ENCODE peak calls at places on chromosomes 11 and 22, in eight cellular contexts. U is WERI-Rb-1, R is pulmonary artery endothelial cell, D is left cardiac atrium, A is AG09309, Y is B cell, L is posterior cingulate gyrus, Q is retinal pigment epithelial cell. M is an unnamed sample.

GRCh38 chr11:7251836-7252682 is at the start of gene SYT9:
- DNase-seq in Y (peak; percentile 5), Q (peak; percentile 3), L (peak; percentile 66), U (peak; percentile 53), R (no peak), A (no peak), D (peak; percentile 50), M (no peak)

GRCh38 chr11:17986007-17986710 is 26.7 kb downstream of the SERGEF start:
- DNase-seq in R (no peak), Q (peak; percentile 60), D (peak; percentile 66), A (peak; percentile 44), Y (no peak), L (peak; percentile 23), U (no peak), M (peak; percentile 24)

GRCh38 chr11:110833033-110833484 is 120.8 kb upstream of the ARHGAP20 start:
- DNase-seq in U (no peak), D (no peak), L (no peak), Q (no peak), A (peak; percentile 38), Y (no peak), R (peak; percentile 29), M (peak; percentile 74)

GRCh38 chr11:68342459-68343158 is 30.2 kb downstream of the LRP5 start:
- DNase-seq in Q (no peak), R (no peak), A (no peak), L (no peak), Y (no peak), U (no peak), D (no peak), M (no peak)

GRCh38 chr11:95977534-95978174 is 53.7 kb upstream of the MTMR2 start:
- DNase-seq in Q (no peak), A (no peak), U (no peak), Y (no peak), D (no peak), R (peak; percentile 64), L (no peak), M (peak; percentile 20)

GRCh38 chr11:56886465-56886864 is 102.2 kb upstream of the OR5AK2 start:
- DNase-seq in D (no peak), Q (no peak), U (no peak), L (no peak), R (no peak), A (no peak), Y (no peak), M (no peak)

GRCh38 chr22:38881464-38881871 is 9.5 kb upstream of the CBX6 start:
- DNase-seq in Q (no peak), Y (no peak), U (no peak), L (no peak), R (no peak), A (peak; percentile 67), D (peak; percentile 61), M (no peak)

GRCh38 chr22:45284705-45285305 is at the start of gene UPK3A:
- DNase-seq in R (no peak), D (peak; percentile 71), Q (no peak), Y (peak; percentile 89), A (no peak), U (no peak), L (peak; percentile 34), M (no peak)

GRCh38 chr11:86218125-86219081 is 26.1 kb upstream of the EED start:
- DNase-seq in L (peak; percentile 55), Q (peak; percentile 35), Y (peak; percentile 58), U (peak; percentile 73), A (peak; percentile 25), R (peak; percentile 41), D (peak; percentile 64), M (no peak)

GRCh38 chr11:72617080-72617744 is 57.0 kb downstream of the PDE2A start:
- DNase-seq in A (no peak), L (peak; percentile 69), D (no peak), Y (no peak), R (no peak), Q (no peak), U (no peak), M (no peak)

GRCh38 chr22:43164636-43165035 is 13.3 kb downstream of the TSPO start:
- DNase-seq in R (no peak), L (no peak), U (no peak), Y (no peak), A (no peak), Q (no peak), D (no peak), M (no peak)

GRCh38 chr11:125398994-125399638 is 96.9 kb downstream of the FEZ1 start:
- DNase-seq in A (no peak), Y (no peak), Q (no peak), D (no peak), L (no peak), R (no peak), U (no peak), M (no peak)

GRCh38 chr11:48193876-48194275 is 22.7 kb upstream of the OR4B1 start:
- DNase-seq in D (no peak), Q (no peak), U (no peak), A (peak; percentile 29), Y (no peak), R (no peak), L (no peak), M (peak; percentile 22)

GRCh38 chr11:14678350-14678749 is 34.7 kb downstream of the PDE3B start:
- DNase-seq in Y (no peak), Q (no peak), D (no peak), A (no peak), L (no peak), R (no peak), U (no peak), M (no peak)

GRCh38 chr11:61472282-61472681 is 36.3 kb upstream of the LRRC10B start:
- DNase-seq in D (peak; percentile 82), L (no peak), Q (no peak), Y (no peak), U (no peak), R (no peak), A (no peak), M (no peak)

GRCh38 chr22:41574847-41575381 is 14.1 kb downstream of the CSDC2 start:
- DNase-seq in A (no peak), Y (no peak), U (no peak), L (peak; percentile 37), Q (no peak), R (no peak), D (peak; percentile 87), M (no peak)

GRCh38 chr22:22976033-22976922 is 88.7 kb downstream of the IGLL5 start:
- DNase-seq in R (no peak), Q (no peak), U (no peak), D (no peak), L (no peak), Y (no peak), A (no peak), M (no peak)

GRCh38 chr11:124841765-124842700 is 23.2 kb upstream of the ROBO3 start:
- DNase-seq in U (no peak), Y (no peak), R (no peak), L (no peak), D (no peak), Q (peak; percentile 29), A (no peak), M (no peak)

GRCh38 chr11:72711141-72711540 is 36.9 kb upstream of the PDE2A start:
- DNase-seq in R (no peak), A (no peak), L (no peak), Q (no peak), Y (no peak), U (no peak), D (no peak), M (no peak)

GRCh38 chr11:128764617-128765095 is 70.8 kb downstream of the FLI1 start:
- DNase-seq in U (no peak), A (no peak), Y (no peak), R (no peak), L (peak; percentile 24), D (no peak), Q (no peak), M (no peak)

GRCh38 chr11:57901278-57901677 is 122.4 kb upstream of the OR9Q1 start:
- DNase-seq in R (no peak), Y (no peak), D (no peak), A (no peak), L (no peak), U (no peak), Q (no peak), M (no peak)

GRCh38 chr11:32960553-32961164 is 55.0 kb upstream of the DEPDC7 start:
- DNase-seq in Q (peak; percentile 11), A (peak; percentile 20), R (peak; percentile 2), Y (peak; percentile 47), D (no peak), L (no peak), U (no peak), M (no peak)

GRCh38 chr11:126346586-126346940 is 8.9 kb upstream of the ST3GAL4 start:
- DNase-seq in R (no peak), Q (no peak), U (no peak), L (no peak), Y (no peak), D (no peak), A (no peak), M (no peak)

GRCh38 chr11:100692290-100692689 is 5.2 kb downstream of the ARHGAP42 start:
- DNase-seq in U (no peak), Q (no peak), L (no peak), R (no peak), D (no peak), A (no peak), Y (no peak), M (no peak)

GRCh38 chr11:118792642-118793124 is 1.7 kb upstream of the DDX6 start:
- DNase-seq in D (peak; percentile 75), U (peak; percentile 68), Y (peak; percentile 81), L (peak; percentile 61), R (peak; percentile 84), Q (peak; percentile 88), A (peak; percentile 38), M (peak; percentile 33)

GRCh38 chr11:2465201-2466068 is 20.6 kb downstream of the KCNQ1 start:
- DNase-seq in Y (no peak), U (no peak), D (no peak), Q (no peak), R (no peak), L (no peak), A (no peak), M (no peak)

GRCh38 chr22:50577987-50578775 is at the start of gene CPT1B:
- DNase-seq in U (no peak), R (no peak), Y (no peak), A (no peak), Q (no peak), L (no peak), D (peak; percentile 64), M (no peak)

GRCh38 chr22:45096256-45096907 is 67.3 kb upstream of the NUP50 start:
- DNase-seq in R (no peak), U (peak; percentile 77), Y (peak; percentile 41), Q (no peak), A (no peak), L (peak; percentile 51), D (peak; percentile 36), M (no peak)

GRCh38 chr11:102345923-102346322 is 1.1 kb upstream of the BIRC2 start:
- DNase-seq in D (no peak), A (no peak), Y (peak; percentile 19), R (peak; percentile 62), U (no peak), L (no peak), Q (no peak), M (no peak)

GRCh38 chr11:46557684-46558151 is 36.1 kb downstream of the AMBRA1 start:
- DNase-seq in L (no peak), R (no peak), Y (no peak), Q (no peak), D (no peak), U (no peak), A (no peak), M (no peak)

GRCh38 chr11:31772412-31772811 is 38.7 kb downstream of the PAX6 start:
- DNase-seq in D (no peak), Q (no peak), U (no peak), L (no peak), Y (no peak), A (no peak), R (no peak), M (no peak)

GRCh38 chr11:62665630-62666258 is 632 bp downstream of the CSKMT start:
- DNase-seq in A (no peak), L (peak; percentile 58), R (peak; percentile 30), Y (peak; percentile 61), Q (no peak), U (peak; percentile 60), D (peak; percentile 57), M (no peak)

GRCh38 chr11:120808616-120809050 is 215.3 kb upstream of the TBCEL start:
- DNase-seq in A (no peak), Y (no peak), L (no peak), R (no peak), U (no peak), Q (no peak), D (no peak), M (no peak)

GRCh38 chr11:82046778-82047177 is 686.9 kb downstream of the FAM181B start:
- DNase-seq in Q (peak; percentile 3), Y (no peak), D (no peak), R (no peak), L (no peak), A (peak; percentile 35), U (no peak), M (no peak)

M was measured in epithelial cell of prostate.